ENCODE peak calls at places on chromosomes 12 and 14, in seven cellular contexts. I is A549, T is H1, C is HCT116, O is HepG2, V is GM12878, P is endothelial cell of umbilical vein. S is an unnamed sample.

GRCh38 chr14:101557811-101558738 is 3.2 kb upstream of the DIO3 start:
- DNase-seq in I (no peak), T (no peak), C (no peak), O (peak), V (no peak), P (no peak), S (no peak)

GRCh38 chr12:39605996-39606395 is 13.6 kb downstream of the ABCD2 start:
- DNase-seq in I (no peak), T (no peak), C (peak), O (no peak), V (no peak), P (no peak), S (no peak)

GRCh38 chr12:124650912-124651311 is 83.5 kb upstream of the NCOR2 start:
- DNase-seq in I (no peak), T (no peak), C (no peak), O (no peak), V (no peak), P (no peak), S (no peak)

GRCh38 chr12:87441511-87441910 is 587.7 kb downstream of the C12orf50 start:
- DNase-seq in I (no peak), T (no peak), C (no peak), O (no peak), V (no peak), P (no peak), S (no peak)

GRCh38 chr14:91140672-91141071 is 26.8 kb downstream of the DGLUCY start:
- DNase-seq in I (peak), T (no peak), C (peak), O (peak), V (no peak), P (peak), S (no peak)

GRCh38 chr12:6367065-6367968 is 8.0 kb downstream of the SCNN1A start:
- DNase-seq in I (no peak), T (no peak), C (no peak), O (peak), V (peak), P (peak), S (peak)

GRCh38 chr14:90577661-90578282 is 180.9 kb downstream of the CALM1 start:
- DNase-seq in I (no peak), T (no peak), C (no peak), O (no peak), V (no peak), P (no peak), S (no peak)

GRCh38 chr12:59972941-59973340 is 377.1 kb downstream of the SLC16A7 start:
- DNase-seq in I (no peak), T (no peak), C (peak), O (peak), V (no peak), P (peak), S (peak)

GRCh38 chr14:38910092-38910491 is 192.9 kb downstream of the SEC23A start:
- DNase-seq in I (no peak), T (no peak), C (no peak), O (no peak), V (peak), P (no peak), S (no peak)

GRCh38 chr12:38906482-38907170 is 1.2 kb upstream of the CPNE8 start:
- DNase-seq in I (peak), T (peak), C (peak), O (peak), V (peak), P (peak), S (peak)

GRCh38 chr12:76518699-76519098 is 40.9 kb downstream of the OSBPL8 start:
- DNase-seq in I (no peak), T (no peak), C (no peak), O (no peak), V (no peak), P (no peak), S (no peak)

GRCh38 chr12:122862872-122863701 is 27.8 kb downstream of the HIP1R start:
- DNase-seq in I (no peak), T (no peak), C (no peak), O (peak), V (no peak), P (no peak), S (no peak)

GRCh38 chr14:89228921-89229639 is 188.0 kb downstream of the FOXN3 start:
- DNase-seq in I (no peak), T (no peak), C (no peak), O (no peak), V (no peak), P (no peak), S (no peak)

GRCh38 chr14:60756847-60757246 is 22.3 kb downstream of the MNAT1 start:
- DNase-seq in I (no peak), T (no peak), C (no peak), O (no peak), V (no peak), P (peak), S (no peak)

GRCh38 chr14:90839889-90840266 is 23.6 kb upstream of the TTC7B start:
- DNase-seq in I (no peak), T (peak), C (no peak), O (no peak), V (no peak), P (no peak), S (no peak)

GRCh38 chr14:96676161-96676560 is 121.0 kb upstream of the VRK1 start:
- DNase-seq in I (no peak), T (no peak), C (no peak), O (no peak), V (no peak), P (no peak), S (no peak)

GRCh38 chr12:124328116-124328515 is 33.2 kb downstream of the RFLNA start:
- DNase-seq in I (no peak), T (no peak), C (no peak), O (no peak), V (no peak), P (no peak), S (no peak)

GRCh38 chr14:90056821-90057220 is 5.0 kb upstream of the KCNK13 start:
- DNase-seq in I (no peak), T (no peak), C (no peak), O (no peak), V (no peak), P (no peak), S (no peak)

GRCh38 chr14:23695220-23695999 is 59.2 kb downstream of the DHRS2 start:
- DNase-seq in I (no peak), T (peak), C (no peak), O (no peak), V (no peak), P (peak), S (no peak)

GRCh38 chr12:84508325-84508861 is 404.2 kb downstream of the SLC6A15 start:
- DNase-seq in I (peak), T (no peak), C (peak), O (peak), V (no peak), P (no peak), S (peak)

GRCh38 chr14:42869681-42870080 is 1263.0 kb downstream of the LRFN5 start:
- DNase-seq in I (no peak), T (no peak), C (no peak), O (no peak), V (no peak), P (no peak), S (no peak)

GRCh38 chr14:98962118-98962517 is 309.9 kb downstream of the BCL11B start:
- DNase-seq in I (no peak), T (peak), C (no peak), O (no peak), V (no peak), P (no peak), S (no peak)

GRCh38 chr14:78758333-78758732 is 588.2 kb downstream of the NRXN3 start:
- DNase-seq in I (peak), T (no peak), C (peak), O (peak), V (peak), P (peak), S (peak)

GRCh38 chr12:106309671-106310313 is 7.3 kb downstream of the TCP11L2 start:
- DNase-seq in I (no peak), T (no peak), C (no peak), O (no peak), V (no peak), P (no peak), S (no peak)

GRCh38 chr12:12839886-12840285 is 26.7 kb downstream of the DDX47 start:
- DNase-seq in I (peak), T (no peak), C (peak), O (no peak), V (no peak), P (peak), S (no peak)

GRCh38 chr14:21494902-21495762 is 16.0 kb downstream of the METTL3 start:
- DNase-seq in I (no peak), T (peak), C (no peak), O (no peak), V (no peak), P (no peak), S (peak)

GRCh38 chr14:58731465-58732330 is 93.9 kb downstream of the DACT1 start:
- DNase-seq in I (peak), T (no peak), C (peak), O (no peak), V (no peak), P (peak), S (no peak)

GRCh38 chr12:128168273-128168672 is 98.7 kb upstream of the TMEM132C start:
- DNase-seq in I (no peak), T (no peak), C (no peak), O (no peak), V (no peak), P (no peak), S (no peak)

GRCh38 chr12:32891956-32892355 is 4.6 kb downstream of the PKP2 start:
- DNase-seq in I (peak), T (no peak), C (no peak), O (peak), V (no peak), P (peak), S (no peak)

DNA sequence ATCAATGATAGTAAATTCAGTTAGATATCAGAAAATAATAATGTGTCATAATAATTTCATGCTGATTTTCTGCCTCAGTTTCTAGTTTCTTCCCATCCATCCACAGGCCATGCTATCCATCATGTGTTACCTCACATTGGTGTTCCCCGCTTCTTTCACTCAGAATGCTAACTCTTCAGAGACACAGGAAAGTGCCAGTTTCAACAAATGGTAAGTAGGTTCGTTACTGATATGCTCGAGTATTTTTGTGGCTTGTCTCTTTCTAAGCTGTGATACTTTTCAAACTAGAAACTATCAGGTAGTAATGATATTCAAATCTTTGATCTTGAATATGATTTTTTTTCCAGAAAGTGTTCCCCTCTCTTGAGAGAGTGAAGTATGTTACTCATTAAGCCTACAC is 1.5 kb downstream of the KLRB1 start:
- DNase-seq in I (no peak), T (no peak), C (no peak), O (no peak), V (no peak), P (no peak), S (no peak)
- H3K4me3 ChIP-seq in I (no peak), T (no peak), C (no peak), O (no peak), V (no peak), P (no peak), S (no peak)

GRCh38 chr14:46405095-46405494 is 246.5 kb downstream of the RPL10L start:
- DNase-seq in I (no peak), T (no peak), C (no peak), O (no peak), V (no peak), P (no peak), S (no peak)
- TF ChIP-seq MAX in I (no peak), T (no peak), C (no peak), O (no peak), V (no peak), P (no peak), S (no peak)

GRCh38 chr14:105486974-105487448 is 325 bp downstream of the CRIP1 start:
- DNase-seq in I (no peak), T (peak), C (no peak), O (no peak), V (no peak), P (no peak), S (no peak)
- TF ChIP-seq POLR2A in I (peak), T (no peak), C (peak), O (no peak), V (peak), P (no peak), S (no peak)

GRCh38 chr12:91866566-91866965 is 279.1 kb downstream of the BTG1 start:
- DNase-seq in I (no peak), T (no peak), C (no peak), O (no peak), V (no peak), P (no peak), S (no peak)

GRCh38 chr12:91877022-91877421 is 268.6 kb downstream of the BTG1 start:
- DNase-seq in I (no peak), T (no peak), C (no peak), O (no peak), V (peak), P (peak), S (peak)

GRCh38 chr12:91870872-91871707 is 274.6 kb downstream of the BTG1 start:
- DNase-seq in I (no peak), T (no peak), C (no peak), O (no peak), V (no peak), P (no peak), S (no peak)

GRCh38 chr12:91874086-91874865 is 271.4 kb downstream of the BTG1 start:
- DNase-seq in I (no peak), T (no peak), C (no peak), O (no peak), V (no peak), P (no peak), S (no peak)

DNA sequence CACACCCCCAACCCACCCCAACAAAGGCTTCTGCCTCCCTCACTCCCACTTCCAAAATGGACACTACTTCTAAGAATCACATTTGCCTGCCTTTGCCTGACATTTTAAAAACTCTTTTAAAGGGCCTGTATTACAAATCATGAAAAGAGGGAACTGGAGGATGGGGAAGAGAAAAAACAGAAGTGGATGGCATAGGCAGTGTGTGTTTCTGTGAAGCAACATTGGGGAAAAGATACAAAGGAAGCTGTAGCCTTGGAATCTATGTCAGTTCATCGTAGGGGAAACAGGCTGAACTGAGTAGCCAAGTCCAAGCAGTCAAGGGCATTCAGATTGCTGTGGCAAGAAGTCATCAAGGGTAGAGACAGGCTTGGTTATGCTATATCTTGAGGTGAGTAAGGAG is 273.9 kb downstream of the BTG1 start:
- DNase-seq in I (no peak), T (no peak), C (no peak), O (no peak), V (no peak), P (no peak), S (peak)
- H3K4me3 ChIP-seq in I (no peak), T (no peak), C (no peak), O (no peak), V (no peak), P (no peak), S (no peak)

DNA sequence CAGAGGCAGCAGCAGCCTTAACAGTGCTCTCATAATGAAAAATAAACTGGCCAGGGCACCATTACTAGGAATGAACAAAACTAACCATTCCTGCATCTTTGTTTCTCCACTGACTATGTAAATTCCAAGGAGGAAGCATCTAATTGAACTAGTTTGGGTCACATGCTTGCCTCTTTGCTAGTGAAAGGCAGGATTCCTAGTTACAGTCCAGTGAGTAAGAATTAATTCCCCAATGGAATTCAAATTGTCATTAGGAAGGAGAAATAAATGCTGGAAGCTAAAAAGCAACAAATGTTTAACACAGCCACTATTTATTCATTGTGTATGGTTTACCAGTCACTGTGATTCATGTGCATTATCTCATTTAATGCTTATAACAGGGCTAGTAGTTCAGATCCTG is 316.0 kb downstream of the CCDC91 start:
- DNase-seq in I (no peak), T (no peak), C (no peak), O (no peak), V (no peak), P (no peak), S (no peak)
- TF ChIP-seq MAX in I (no peak), T (no peak), C (no peak), O (no peak), V (no peak), P (no peak), S (no peak)

DNA sequence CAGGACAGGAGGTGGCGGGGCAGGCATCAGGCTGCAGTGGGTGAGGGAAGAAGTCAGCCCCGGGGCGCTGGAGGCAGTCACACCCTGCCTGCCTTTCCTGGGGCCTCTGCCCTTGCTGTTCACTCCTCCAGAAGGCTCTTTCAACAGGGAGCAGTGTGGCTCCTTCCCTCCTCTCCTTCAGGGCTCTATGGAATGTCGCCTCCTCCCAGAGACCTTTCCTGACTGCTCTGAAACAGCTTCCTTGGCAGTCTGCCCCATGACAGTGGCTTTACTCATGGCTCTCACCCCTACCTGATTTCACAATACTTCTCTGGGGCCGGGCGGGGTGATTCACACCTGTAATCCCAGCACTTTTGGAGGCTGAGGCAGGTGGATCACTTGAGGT is 7.1 kb downstream of the RHOF start:
- DNase-seq in I (peak), T (no peak), C (peak), O (peak), V (no peak), P (peak), S (no peak)
- TF ChIP-seq POLR2A in I (no peak), T (no peak), C (no peak), O (no peak), V (no peak), P (no peak), S (no peak)

GRCh38 chr12:109304485-109304884 is 4.6 kb downstream of the FOXN4 start:
- DNase-seq in I (no peak), T (no peak), C (no peak), O (no peak), V (no peak), P (no peak), S (peak)

GRCh38 chr12:109302770-109303169 is 6.3 kb downstream of the FOXN4 start:
- DNase-seq in I (no peak), T (no peak), C (no peak), O (no peak), V (no peak), P (no peak), S (no peak)

GRCh38 chr12:109302358-109302757 is 6.7 kb downstream of the FOXN4 start:
- DNase-seq in I (peak), T (no peak), C (no peak), O (no peak), V (no peak), P (no peak), S (peak)

GRCh38 chr12:109299849-109300248 is 9.2 kb downstream of the FOXN4 start:
- DNase-seq in I (no peak), T (no peak), C (no peak), O (no peak), V (no peak), P (no peak), S (no peak)

DNA sequence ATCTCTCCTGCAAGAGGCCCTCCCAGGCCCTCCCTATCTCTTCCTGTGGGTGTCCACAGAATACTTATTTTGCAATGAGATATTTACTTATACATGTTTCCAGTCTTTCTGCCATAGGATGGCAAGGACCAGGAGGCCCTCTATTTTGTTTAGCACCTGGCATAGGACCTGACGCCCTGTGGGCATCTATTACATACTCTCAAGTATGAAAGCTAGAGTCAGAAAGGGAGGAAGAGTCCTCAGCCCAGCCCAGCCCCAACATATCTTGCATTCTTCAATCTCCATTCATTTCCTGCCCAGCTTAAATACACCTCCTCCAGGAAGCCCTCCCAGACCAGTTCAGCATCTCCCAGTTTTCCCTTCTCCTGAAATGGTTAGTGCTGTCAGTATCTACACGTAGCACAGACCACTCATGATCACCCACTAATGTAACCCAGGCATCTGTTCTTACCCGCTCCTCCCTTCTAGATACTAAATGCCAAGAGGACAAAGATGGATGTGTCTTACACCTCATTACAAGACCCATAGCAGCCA is 7.4 kb downstream of the FOXN4 start:
- DNase-seq in I (no peak), T (no peak), C (no peak), O (no peak), V (no peak), P (no peak), S (no peak)
- H3K4me3 ChIP-seq in I (no peak), T (no peak), C (no peak), O (no peak), V (no peak), P (no peak), S (no peak)